ENCODE peak calls at places on chromosomes 16 and 17, in four cellular contexts. X is K562, P is GM12878, F is HepG2. C is an unnamed sample.

GRCh38 chr16:4415538-4416199 is 727 bp downstream of the CORO7 start:
- DNase-seq in F (peak), P (no peak), X (peak), C (peak)

GRCh38 chr17:48131216-48131824 is 23.8 kb downstream of the SNX11 start:
- DNase-seq in P (no peak), F (peak), X (peak), C (peak)

GRCh38 chr16:3173892-3174617 is 13.9 kb upstream of the OR1F1 start:
- DNase-seq in X (peak), P (no peak), F (peak), C (peak)

GRCh38 chr16:24984903-24985675 is 30.1 kb downstream of the ARHGAP17 start:
- DNase-seq in P (no peak), X (no peak), F (no peak), C (no peak)

GRCh38 chr17:61568219-61569072 is 22.6 kb downstream of the NACA2 start:
- DNase-seq in X (no peak), P (no peak), F (peak), C (no peak)

GRCh38 chr17:7589204-7589868 is 558 bp downstream of the SOX15 start:
- DNase-seq in X (no peak), F (no peak), P (no peak), C (no peak)

GRCh38 chr17:42773290-42774035 is at the start of gene VPS25:
- DNase-seq in P (no peak), F (peak), X (peak), C (peak)

GRCh38 chr16:73116576-73116975 is 68.6 kb upstream of the ZFHX3 start:
- DNase-seq in P (no peak), X (no peak), F (no peak), C (no peak)

GRCh38 chr17:36148559-36149295 is 27.7 kb downstream of the TBC1D3B start:
- DNase-seq in P (peak), F (peak), X (peak), C (peak)

GRCh38 chr17:34930283-34930682 is 31.0 kb downstream of the CCT6B start:
- DNase-seq in X (no peak), P (no peak), F (no peak), C (no peak)

GRCh38 chr16:85567101-85567866 is 45.8 kb upstream of the GSE1 start:
- DNase-seq in P (no peak), F (no peak), X (peak), C (no peak)

GRCh38 chr17:18309202-18309601 is 5.6 kb downstream of the TOP3A start:
- DNase-seq in P (no peak), F (no peak), X (no peak), C (no peak)

GRCh38 chr17:63701477-63702222 is 1.7 kb upstream of the LIMD2 start:
- DNase-seq in X (peak), F (no peak), P (no peak), C (no peak)

GRCh38 chr16:70578035-70578434 is 54.4 kb downstream of the SF3B3 start:
- DNase-seq in P (no peak), F (no peak), X (no peak), C (no peak)

GRCh38 chr17:50266384-50267073 is 7.7 kb upstream of the TMEM92 start:
- DNase-seq in X (no peak), F (peak), P (no peak), C (no peak)

GRCh38 chr17:30930495-30930894 is 8.8 kb downstream of the ADAP2 start:
- DNase-seq in X (no peak), P (no peak), F (no peak), C (no peak)

GRCh38 chr17:54494731-54495715 is 405.6 kb upstream of the TOM1L1 start:
- DNase-seq in X (no peak), P (no peak), F (no peak), C (no peak)

GRCh38 chr17:61458000-61458399 is 5.8 kb downstream of the TBX4 start:
- DNase-seq in P (no peak), F (no peak), X (no peak), C (no peak)

GRCh38 chr16:14486520-14487303 is 143.3 kb downstream of the PARN start:
- DNase-seq in X (peak), F (peak), P (no peak), C (peak)

GRCh38 chr17:59004338-59005111 is 102.2 kb downstream of the TRIM37 start:
- DNase-seq in P (peak), X (peak), F (peak), C (peak)
- TF ChIP-seq FOXK2 in P (no peak), X (no peak), F (no peak), C (no peak)

DNA sequence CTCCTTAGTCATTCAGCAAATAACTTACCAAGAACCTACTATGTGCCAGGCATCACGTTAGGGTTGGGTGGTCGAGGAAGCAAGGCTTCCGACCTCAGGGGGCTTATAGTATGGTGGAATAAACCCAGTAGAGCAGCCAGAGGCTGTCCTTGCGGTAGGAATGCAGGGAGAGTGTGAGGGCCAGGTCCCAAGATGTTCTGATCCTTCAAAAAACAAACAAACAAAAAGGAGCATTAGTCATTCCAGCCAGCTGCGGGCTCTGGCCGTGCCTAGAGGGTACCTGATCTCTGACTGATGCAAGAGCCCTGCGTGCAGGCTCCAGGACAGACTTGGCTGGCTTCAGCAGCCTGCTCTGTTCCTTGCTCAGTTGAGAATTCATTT is 18.2 kb downstream of the CYB5D2 start:
- DNase-seq in F (peak), P (no peak), X (peak), C (peak)
- TF ChIP-seq FOXM1 in F (no peak), P (no peak), X (no peak), C (no peak)

DNA sequence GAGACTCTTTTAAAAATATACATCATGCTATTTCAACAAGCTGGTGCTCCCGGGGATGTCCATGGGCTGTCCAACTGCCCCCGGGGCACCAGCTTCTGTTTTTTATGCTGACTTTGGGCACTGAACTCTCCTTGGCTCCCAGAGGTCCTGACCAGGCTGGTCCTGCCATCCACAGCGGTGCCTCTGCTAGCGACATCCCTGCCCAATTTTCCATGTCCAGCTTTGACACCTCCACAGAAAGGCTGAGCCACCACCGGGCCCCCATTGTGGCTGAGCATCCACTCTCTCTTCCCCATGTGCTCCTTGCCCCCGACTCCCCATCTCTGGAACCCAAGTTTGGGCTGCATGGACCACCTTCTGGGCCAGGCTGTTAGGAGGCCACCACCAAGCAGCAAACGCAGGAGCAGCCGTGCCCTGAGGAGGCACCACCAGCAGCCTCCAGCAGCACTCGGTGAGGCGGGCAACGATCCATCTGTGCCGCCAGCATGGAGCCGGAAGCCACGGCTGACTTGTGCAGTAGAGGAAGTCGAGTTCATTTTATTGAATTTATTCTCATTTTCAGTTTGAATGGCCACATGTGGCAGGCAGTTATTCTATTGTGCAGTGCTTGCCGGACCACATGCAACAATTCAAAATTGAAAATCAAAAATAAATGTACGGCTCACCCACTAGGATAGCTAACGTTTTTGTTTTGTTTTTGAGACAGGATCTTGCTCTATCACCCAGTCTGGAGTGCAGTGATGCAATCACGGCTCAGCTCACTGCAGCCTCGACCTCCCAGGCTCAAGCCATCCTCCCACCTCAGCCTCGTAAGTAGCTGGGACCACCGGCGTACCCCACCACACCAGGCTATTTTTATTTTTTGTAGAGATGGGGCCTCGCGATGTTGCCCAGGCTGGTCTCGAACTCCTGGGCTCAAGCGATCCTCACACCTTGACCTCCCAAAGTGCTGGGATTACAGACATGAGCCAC is 2.8 kb upstream of the MEAK7 start:
- DNase-seq in F (no peak), P (peak), X (no peak), C (no peak)
- TF ChIP-seq BHLHE40 in F (no peak), P (no peak), X (no peak), C (no peak)

GRCh38 chr17:76905036-76905435 is 36.8 kb downstream of the MGAT5B start:
- DNase-seq in X (no peak), P (no peak), F (no peak), C (no peak)

GRCh38 chr17:76904116-76904515 is 35.9 kb downstream of the MGAT5B start:
- DNase-seq in X (no peak), F (no peak), P (no peak), C (no peak)

GRCh38 chr17:76902476-76902875 is 34.3 kb downstream of the MGAT5B start:
- DNase-seq in X (no peak), P (no peak), F (no peak), C (no peak)

GRCh38 chr17:76901542-76902197 is 33.5 kb downstream of the MGAT5B start:
- DNase-seq in X (no peak), F (no peak), P (no peak), C (no peak)

GRCh38 chr17:76903631-76904030 is 35.4 kb downstream of the MGAT5B start:
- DNase-seq in X (no peak), F (no peak), P (no peak), C (no peak)
- TF ChIP-seq FOXK2 in X (no peak), F (no peak), P (no peak), C (no peak)

GRCh38 chr17:59762022-59762825 is 54.8 kb downstream of the VMP1 start:
- DNase-seq in F (no peak), X (no peak), P (no peak), C (no peak)
- TF ChIP-seq FOXM1 in F (no peak), X (no peak), P (no peak), C (no peak)

DNA sequence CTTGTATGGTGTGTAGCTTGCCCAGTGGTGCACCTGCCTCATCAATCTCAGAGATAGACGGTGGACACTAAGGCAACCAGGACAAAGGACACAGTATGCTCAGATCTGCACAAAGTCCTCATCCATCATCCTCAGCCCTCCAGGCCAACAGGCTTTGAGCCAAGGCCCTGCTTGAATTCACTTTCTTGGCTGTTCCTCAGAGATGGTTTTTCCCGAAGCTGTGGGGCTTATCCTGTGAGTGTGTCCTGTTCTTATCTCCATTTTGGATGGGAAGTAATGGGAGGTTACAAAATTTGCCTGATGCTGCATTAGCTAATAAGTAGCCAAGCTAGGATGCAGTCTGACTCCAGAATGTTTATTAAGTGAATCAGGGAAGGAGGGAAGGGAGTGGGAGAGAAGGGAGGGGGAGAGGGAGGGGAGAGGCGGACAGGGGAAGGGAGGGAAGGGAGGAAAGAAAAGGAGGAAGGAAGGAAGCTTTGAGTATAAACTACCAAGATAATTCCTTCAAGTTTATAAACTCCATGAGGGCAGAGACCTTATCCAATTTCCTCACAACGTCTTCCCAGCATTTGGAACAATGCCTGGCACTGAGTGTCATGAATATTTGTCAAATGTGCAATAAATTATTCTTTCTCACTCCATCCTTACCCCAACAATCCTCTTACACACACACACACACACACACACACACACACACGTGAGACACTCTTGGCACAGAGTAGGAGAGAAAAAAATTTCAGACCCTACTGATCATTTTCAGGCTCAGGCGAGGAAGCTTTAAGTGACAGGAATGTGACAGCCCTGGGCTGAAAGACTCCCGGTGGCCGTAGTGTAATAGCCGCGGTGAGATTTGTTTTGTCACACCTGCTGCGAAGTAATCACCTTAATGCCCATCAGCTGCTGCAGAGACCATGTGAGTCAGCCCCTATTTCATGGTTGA is 84.3 kb downstream of the BMERB1 start:
- DNase-seq in F (no peak), P (no peak), X (no peak), C (no peak)
- TF ChIP-seq BHLHE40 in F (no peak), P (no peak), X (no peak), C (no peak)

GRCh38 chr17:15273141-15273793 is 8.1 kb upstream of the PMP22 start:
- DNase-seq in X (no peak), P (no peak), F (no peak), C (no peak)
- TF ChIP-seq FOXK2 in X (no peak), P (no peak), F (no peak), C (no peak)

DNA sequence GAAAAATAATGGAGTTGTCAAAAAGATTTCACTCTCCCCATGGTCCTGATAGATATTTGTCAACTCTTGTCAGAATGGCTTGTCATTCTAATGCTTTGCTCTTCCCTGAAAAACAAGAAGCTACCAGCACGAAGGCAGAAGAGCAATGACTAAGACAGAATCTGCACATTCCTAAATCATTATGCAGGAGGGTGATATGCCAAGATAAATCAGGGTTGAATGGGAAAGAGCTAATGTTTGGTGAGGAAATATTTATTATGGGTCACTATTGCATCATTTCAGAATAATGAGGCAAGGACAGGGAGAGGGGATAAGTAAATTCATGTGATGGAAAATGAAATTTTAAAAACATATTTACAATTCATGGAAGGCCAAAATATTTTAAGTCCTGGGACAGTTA is 297.5 kb upstream of the XYLT1 start:
- DNase-seq in X (no peak), F (no peak), P (no peak), C (no peak)
- TF ChIP-seq FOXM1 in X (no peak), F (no peak), P (no peak), C (no peak)

C was measured in HEK293T.